ENCODE peak calls at places on chromosome 18, in ten cellular contexts. One of them, this sample, is unnamed.

GRCh38 chr18:34840416-34840815 is 130.3 kb downstream of the DTNA start:
- DNase-seq in fibroblast of pulmonary artery: no peak
- DNase-seq in foreskin fibroblast: no peak
- DNase-seq in progenitor cell of endocrine pancreas: no peak
- DNase-seq in chondrocyte: no peak
- DNase-seq in left lung: no peak
- DNase-seq in cardiac muscle cell: no peak
- DNase-seq in AG10803: no peak
- DNase-seq in B cell: no peak
- DNase-seq in glutamatergic neuron: no peak
- DNase-seq in this sample: no peak

GRCh38 chr18:35378206-35378795 is 1.2 kb upstream of the ZNF396 start:
- DNase-seq in fibroblast of pulmonary artery: peak
- DNase-seq in foreskin fibroblast: peak
- DNase-seq in progenitor cell of endocrine pancreas: no peak
- DNase-seq in chondrocyte: no peak
- DNase-seq in left lung: no peak
- DNase-seq in cardiac muscle cell: peak
- DNase-seq in AG10803: peak
- DNase-seq in B cell: no peak
- DNase-seq in glutamatergic neuron: no peak
- DNase-seq in this sample: no peak

GRCh38 chr18:433960-434359 is 66.5 kb downstream of the COLEC12 start:
- DNase-seq in fibroblast of pulmonary artery: no peak
- DNase-seq in foreskin fibroblast: peak
- DNase-seq in progenitor cell of endocrine pancreas: no peak
- DNase-seq in chondrocyte: no peak
- DNase-seq in left lung: no peak
- DNase-seq in cardiac muscle cell: no peak
- DNase-seq in AG10803: no peak
- DNase-seq in B cell: no peak
- DNase-seq in glutamatergic neuron: no peak
- DNase-seq in this sample: no peak

GRCh38 chr18:76351961-76352581 is 143.0 kb downstream of the ZNF516 start:
- DNase-seq in fibroblast of pulmonary artery: peak
- DNase-seq in foreskin fibroblast: peak
- DNase-seq in progenitor cell of endocrine pancreas: no peak
- DNase-seq in chondrocyte: no peak
- DNase-seq in left lung: peak
- DNase-seq in cardiac muscle cell: peak
- DNase-seq in AG10803: peak
- DNase-seq in B cell: no peak
- DNase-seq in glutamatergic neuron: no peak
- DNase-seq in this sample: no peak

GRCh38 chr18:3151379-3152264 is 68.1 kb downstream of the MYOM1 start:
- DNase-seq in fibroblast of pulmonary artery: peak
- DNase-seq in foreskin fibroblast: peak
- DNase-seq in progenitor cell of endocrine pancreas: no peak
- DNase-seq in chondrocyte: no peak
- DNase-seq in left lung: no peak
- DNase-seq in cardiac muscle cell: peak
- DNase-seq in AG10803: peak
- DNase-seq in B cell: peak
- DNase-seq in glutamatergic neuron: no peak
- DNase-seq in this sample: no peak

GRCh38 chr18:13035249-13035914 is 44.2 kb downstream of the CEP192 start:
- DNase-seq in fibroblast of pulmonary artery: peak
- DNase-seq in foreskin fibroblast: peak
- DNase-seq in progenitor cell of endocrine pancreas: no peak
- DNase-seq in chondrocyte: no peak
- DNase-seq in left lung: no peak
- DNase-seq in cardiac muscle cell: no peak
- DNase-seq in AG10803: peak
- DNase-seq in B cell: no peak
- DNase-seq in glutamatergic neuron: no peak
- DNase-seq in this sample: no peak

GRCh38 chr18:60446821-60447220 is 74.2 kb upstream of the MC4R start:
- DNase-seq in fibroblast of pulmonary artery: no peak
- DNase-seq in foreskin fibroblast: peak
- DNase-seq in progenitor cell of endocrine pancreas: no peak
- DNase-seq in chondrocyte: no peak
- DNase-seq in left lung: peak
- DNase-seq in cardiac muscle cell: no peak
- DNase-seq in AG10803: peak
- DNase-seq in B cell: no peak
- DNase-seq in glutamatergic neuron: peak
- DNase-seq in this sample: no peak

GRCh38 chr18:57772387-57772799 is 30.7 kb downstream of the ATP8B1 start:
- DNase-seq in fibroblast of pulmonary artery: no peak
- DNase-seq in foreskin fibroblast: no peak
- DNase-seq in progenitor cell of endocrine pancreas: no peak
- DNase-seq in chondrocyte: no peak
- DNase-seq in left lung: no peak
- DNase-seq in cardiac muscle cell: no peak
- DNase-seq in AG10803: no peak
- DNase-seq in B cell: no peak
- DNase-seq in glutamatergic neuron: no peak
- DNase-seq in this sample: no peak

GRCh38 chr18:11008544-11008943 is 140.8 kb downstream of the PIEZO2 start:
- DNase-seq in fibroblast of pulmonary artery: no peak
- DNase-seq in foreskin fibroblast: no peak
- DNase-seq in progenitor cell of endocrine pancreas: no peak
- DNase-seq in chondrocyte: no peak
- DNase-seq in left lung: no peak
- DNase-seq in cardiac muscle cell: no peak
- DNase-seq in AG10803: no peak
- DNase-seq in B cell: no peak
- DNase-seq in glutamatergic neuron: no peak
- DNase-seq in this sample: no peak

GRCh38 chr18:26655614-26656400 is 107.5 kb upstream of the KCTD1 start:
- DNase-seq in fibroblast of pulmonary artery: peak
- DNase-seq in foreskin fibroblast: peak
- DNase-seq in progenitor cell of endocrine pancreas: peak
- DNase-seq in chondrocyte: no peak
- DNase-seq in left lung: peak
- DNase-seq in cardiac muscle cell: peak
- DNase-seq in AG10803: peak
- DNase-seq in B cell: no peak
- DNase-seq in glutamatergic neuron: peak
- DNase-seq in this sample: no peak

GRCh38 chr18:30183766-30184165 is 858.8 kb downstream of the DSC3 start:
- DNase-seq in fibroblast of pulmonary artery: no peak
- DNase-seq in foreskin fibroblast: no peak
- DNase-seq in progenitor cell of endocrine pancreas: no peak
- DNase-seq in chondrocyte: no peak
- DNase-seq in left lung: no peak
- DNase-seq in cardiac muscle cell: no peak
- DNase-seq in AG10803: no peak
- DNase-seq in B cell: no peak
- DNase-seq in glutamatergic neuron: no peak
- DNase-seq in this sample: no peak

GRCh38 chr18:79566841-79567370 is 112.7 kb upstream of the CTDP1 start:
- DNase-seq in fibroblast of pulmonary artery: no peak
- DNase-seq in foreskin fibroblast: no peak
- DNase-seq in progenitor cell of endocrine pancreas: no peak
- DNase-seq in chondrocyte: peak
- DNase-seq in left lung: peak
- DNase-seq in cardiac muscle cell: no peak
- DNase-seq in AG10803: no peak
- DNase-seq in B cell: no peak
- DNase-seq in glutamatergic neuron: peak
- DNase-seq in this sample: no peak

DNA sequence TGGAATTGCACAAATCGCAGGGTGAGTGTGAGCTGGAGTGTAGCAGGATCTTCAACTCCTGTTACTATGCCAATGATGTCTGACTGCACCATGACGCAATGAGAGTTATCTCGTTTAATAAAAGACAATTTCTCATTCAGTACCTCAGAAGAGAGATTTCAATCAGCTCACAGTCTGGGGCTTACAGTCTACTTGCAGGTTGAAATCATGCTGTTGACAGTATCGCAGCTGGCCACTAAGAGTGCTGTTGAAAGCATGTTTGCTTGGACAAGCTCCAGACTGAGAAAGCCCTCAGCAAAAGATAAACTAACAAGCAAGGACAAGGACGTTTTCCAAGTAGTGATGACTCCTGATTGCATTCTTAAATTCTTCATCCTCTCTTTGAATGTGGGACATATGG is 145.2 kb upstream of the SYT4 start:
- DNase-seq in fibroblast of pulmonary artery: no peak
- DNase-seq in foreskin fibroblast: no peak
- DNase-seq in progenitor cell of endocrine pancreas: no peak
- DNase-seq in chondrocyte: no peak
- DNase-seq in left lung: no peak
- DNase-seq in cardiac muscle cell: peak
- DNase-seq in AG10803: no peak
- DNase-seq in B cell: no peak
- DNase-seq in glutamatergic neuron: peak
- DNase-seq in this sample: no peak
- TF ChIP-seq CTCF in fibroblast of pulmonary artery: no peak
- TF ChIP-seq CTCF in foreskin fibroblast: no peak
- TF ChIP-seq CTCF in progenitor cell of endocrine pancreas: peak
- TF ChIP-seq CTCF in chondrocyte: peak
- TF ChIP-seq CTCF in left lung: no peak
- TF ChIP-seq CTCF in cardiac muscle cell: no peak
- TF ChIP-seq CTCF in AG10803: no peak
- TF ChIP-seq CTCF in B cell: no peak
- TF ChIP-seq CTCF in glutamatergic neuron: peak
- TF ChIP-seq CTCF in this sample: no peak

GRCh38 chr18:7803956-7804469 is 236.9 kb downstream of the PTPRM start:
- DNase-seq in fibroblast of pulmonary artery: no peak
- DNase-seq in foreskin fibroblast: no peak
- DNase-seq in progenitor cell of endocrine pancreas: no peak
- DNase-seq in chondrocyte: no peak
- DNase-seq in left lung: no peak
- DNase-seq in cardiac muscle cell: no peak
- DNase-seq in AG10803: no peak
- DNase-seq in B cell: no peak
- DNase-seq in glutamatergic neuron: no peak
- DNase-seq in this sample: no peak

GRCh38 chr18:7808054-7808453 is 240.9 kb downstream of the PTPRM start:
- DNase-seq in fibroblast of pulmonary artery: no peak
- DNase-seq in foreskin fibroblast: no peak
- DNase-seq in progenitor cell of endocrine pancreas: no peak
- DNase-seq in chondrocyte: no peak
- DNase-seq in left lung: no peak
- DNase-seq in cardiac muscle cell: no peak
- DNase-seq in AG10803: no peak
- DNase-seq in B cell: no peak
- DNase-seq in glutamatergic neuron: no peak
- DNase-seq in this sample: no peak

GRCh38 chr18:7805096-7805495 is 238.0 kb downstream of the PTPRM start:
- DNase-seq in fibroblast of pulmonary artery: no peak
- DNase-seq in foreskin fibroblast: no peak
- DNase-seq in progenitor cell of endocrine pancreas: no peak
- DNase-seq in chondrocyte: no peak
- DNase-seq in left lung: no peak
- DNase-seq in cardiac muscle cell: no peak
- DNase-seq in AG10803: no peak
- DNase-seq in B cell: no peak
- DNase-seq in glutamatergic neuron: no peak
- DNase-seq in this sample: no peak

GRCh38 chr18:7808992-7809391 is 241.9 kb downstream of the PTPRM start:
- DNase-seq in fibroblast of pulmonary artery: no peak
- DNase-seq in foreskin fibroblast: no peak
- DNase-seq in progenitor cell of endocrine pancreas: no peak
- DNase-seq in chondrocyte: no peak
- DNase-seq in left lung: no peak
- DNase-seq in cardiac muscle cell: no peak
- DNase-seq in AG10803: no peak
- DNase-seq in B cell: no peak
- DNase-seq in glutamatergic neuron: no peak
- DNase-seq in this sample: no peak

GRCh38 chr18:7805880-7806279 is 238.8 kb downstream of the PTPRM start:
- DNase-seq in fibroblast of pulmonary artery: no peak
- DNase-seq in foreskin fibroblast: no peak
- DNase-seq in progenitor cell of endocrine pancreas: no peak
- DNase-seq in chondrocyte: no peak
- DNase-seq in left lung: no peak
- DNase-seq in cardiac muscle cell: no peak
- DNase-seq in AG10803: no peak
- DNase-seq in B cell: no peak
- DNase-seq in glutamatergic neuron: no peak
- DNase-seq in this sample: no peak
- TF ChIP-seq CTCF in fibroblast of pulmonary artery: no peak
- TF ChIP-seq CTCF in foreskin fibroblast: no peak
- TF ChIP-seq CTCF in progenitor cell of endocrine pancreas: peak
- TF ChIP-seq CTCF in chondrocyte: peak
- TF ChIP-seq CTCF in left lung: no peak
- TF ChIP-seq CTCF in cardiac muscle cell: no peak
- TF ChIP-seq CTCF in AG10803: no peak
- TF ChIP-seq CTCF in B cell: no peak
- TF ChIP-seq CTCF in glutamatergic neuron: no peak
- TF ChIP-seq CTCF in this sample: no peak

GRCh38 chr18:54232485-54233227 is 8.2 kb upstream of the MBD2 start:
- DNase-seq in fibroblast of pulmonary artery: no peak
- DNase-seq in foreskin fibroblast: no peak
- DNase-seq in progenitor cell of endocrine pancreas: no peak
- DNase-seq in chondrocyte: no peak
- DNase-seq in left lung: no peak
- DNase-seq in cardiac muscle cell: peak
- DNase-seq in AG10803: no peak
- DNase-seq in B cell: no peak
- DNase-seq in glutamatergic neuron: no peak
- DNase-seq in this sample: no peak
- TF ChIP-seq CTCF in fibroblast of pulmonary artery: peak
- TF ChIP-seq CTCF in foreskin fibroblast: no peak
- TF ChIP-seq CTCF in progenitor cell of endocrine pancreas: no peak
- TF ChIP-seq CTCF in chondrocyte: no peak
- TF ChIP-seq CTCF in left lung: no peak
- TF ChIP-seq CTCF in cardiac muscle cell: peak
- TF ChIP-seq CTCF in AG10803: no peak
- TF ChIP-seq CTCF in B cell: no peak
- TF ChIP-seq CTCF in glutamatergic neuron: no peak
- TF ChIP-seq CTCF in this sample: no peak

DNA sequence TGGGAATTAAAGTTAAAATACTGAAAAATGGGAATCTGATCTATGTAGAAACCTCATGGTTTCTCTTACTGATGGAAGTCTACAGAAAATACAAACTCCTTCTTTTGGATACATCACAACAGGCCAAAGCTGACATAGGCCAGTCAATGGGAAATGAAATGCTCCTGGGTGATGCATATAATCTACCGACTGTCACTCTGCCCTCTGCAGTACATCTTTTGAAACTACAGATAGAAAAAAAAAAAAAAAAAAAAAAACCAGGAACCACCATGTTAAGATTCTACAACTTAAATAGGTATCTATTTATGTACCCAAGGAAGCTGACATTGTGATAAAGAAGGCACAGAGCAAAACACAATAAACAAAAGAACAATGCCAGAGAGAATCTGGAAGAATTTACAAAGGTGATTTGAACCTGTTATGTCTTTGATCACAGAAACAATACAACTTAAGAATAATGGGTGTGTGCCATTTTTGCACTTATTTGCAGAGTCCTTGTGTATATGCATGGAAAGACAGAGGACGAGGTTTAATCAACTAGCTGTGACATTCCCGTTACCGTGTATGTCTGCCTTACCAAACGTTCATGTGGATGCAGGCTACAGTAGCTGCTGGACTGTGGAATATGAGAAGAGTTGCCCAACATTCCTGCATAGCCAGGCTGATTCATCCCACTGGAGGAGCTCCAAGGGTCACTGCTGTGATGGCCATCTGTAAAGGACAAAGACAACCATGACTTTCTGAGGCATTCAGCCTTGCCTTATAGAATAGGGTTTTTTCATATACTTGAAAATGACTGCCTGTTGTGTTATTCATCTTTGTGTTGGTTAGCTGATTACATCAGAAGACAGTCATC is 312.7 kb downstream of the TCF4 start:
- DNase-seq in fibroblast of pulmonary artery: peak
- DNase-seq in foreskin fibroblast: peak
- DNase-seq in progenitor cell of endocrine pancreas: no peak
- DNase-seq in chondrocyte: no peak
- DNase-seq in left lung: no peak
- DNase-seq in cardiac muscle cell: peak
- DNase-seq in AG10803: peak
- DNase-seq in B cell: no peak
- DNase-seq in glutamatergic neuron: no peak
- DNase-seq in this sample: no peak
- TF ChIP-seq CTCF in fibroblast of pulmonary artery: peak
- TF ChIP-seq CTCF in foreskin fibroblast: peak
- TF ChIP-seq CTCF in progenitor cell of endocrine pancreas: no peak
- TF ChIP-seq CTCF in chondrocyte: peak
- TF ChIP-seq CTCF in left lung: no peak
- TF ChIP-seq CTCF in cardiac muscle cell: peak
- TF ChIP-seq CTCF in AG10803: peak
- TF ChIP-seq CTCF in B cell: peak
- TF ChIP-seq CTCF in glutamatergic neuron: peak
- TF ChIP-seq CTCF in this sample: no peak

This sample was measured in natural killer cell.